ENCODE peak calls at places on chromosomes 13 and 19, in four cellular contexts. Q is PC-9, K is mammary epithelial cell, M is fibroblast of lung. H is an unnamed sample.

GRCh38 chr13:113860051-113860471 is 3.8 kb downstream of the GAS6 start:
- DNase-seq in K (no peak), M (no peak), Q (no peak), H (no peak)

GRCh38 chr13:39506559-39507390 is 96.2 kb downstream of the LHFPL6 start:
- DNase-seq in K (peak; percentile 94), M (peak; percentile 18), Q (no peak), H (no peak)

GRCh38 chr13:20118268-20119140 is 42.3 kb downstream of the GJA3 start:
- DNase-seq in Q (no peak), M (peak; percentile 59), K (no peak), H (peak; percentile 89)

GRCh38 chr13:48108106-48108505 is 13.2 kb upstream of the MED4 start:
- DNase-seq in K (no peak), Q (no peak), M (no peak), H (no peak)

GRCh38 chr19:47107953-47108746 is 5.4 kb downstream of the ZC3H4 start:
- DNase-seq in M (peak; percentile 45), Q (peak; percentile 51), K (peak; percentile 50), H (no peak)

GRCh38 chr13:26600345-26600761 is 42.9 kb downstream of the WASF3 start:
- DNase-seq in M (no peak), K (no peak), Q (no peak), H (peak; percentile 81)

GRCh38 chr19:57815247-57816075 is 748 bp upstream of the ZNF552 start:
- DNase-seq in K (no peak), Q (no peak), M (no peak), H (no peak)

GRCh38 chr13:23876265-23876664 is 12.9 kb downstream of the MIPEP start:
- DNase-seq in K (no peak), Q (no peak), M (peak; percentile 46), H (no peak)

GRCh38 chr13:29922896-29923295 is 72.5 kb upstream of the UBL3 start:
- DNase-seq in M (peak; percentile 51), K (peak; percentile 60), Q (no peak), H (no peak)

GRCh38 chr13:42803563-42804212 is 22.3 kb downstream of the FAM216B start:
- DNase-seq in M (peak; percentile 67), K (no peak), Q (no peak), H (no peak)

GRCh38 chr13:74191036-74191809 is 57.0 kb upstream of the KLF12 start:
- DNase-seq in M (no peak), K (no peak), Q (no peak), H (no peak)

GRCh38 chr19:6425732-6426686 is 1.4 kb upstream of the KHSRP start:
- DNase-seq in K (no peak), Q (no peak), M (no peak), H (peak; percentile 47)

GRCh38 chr13:99421271-99421670 is 80.0 kb upstream of the TM9SF2 start:
- DNase-seq in K (no peak), M (no peak), Q (no peak), H (no peak)
- H2AFZ ChIP-seq in K (no peak overlapping the region), M (no peak overlapping the region), Q (no peak overlapping the region), H (no peak overlapping the region)

DNA sequence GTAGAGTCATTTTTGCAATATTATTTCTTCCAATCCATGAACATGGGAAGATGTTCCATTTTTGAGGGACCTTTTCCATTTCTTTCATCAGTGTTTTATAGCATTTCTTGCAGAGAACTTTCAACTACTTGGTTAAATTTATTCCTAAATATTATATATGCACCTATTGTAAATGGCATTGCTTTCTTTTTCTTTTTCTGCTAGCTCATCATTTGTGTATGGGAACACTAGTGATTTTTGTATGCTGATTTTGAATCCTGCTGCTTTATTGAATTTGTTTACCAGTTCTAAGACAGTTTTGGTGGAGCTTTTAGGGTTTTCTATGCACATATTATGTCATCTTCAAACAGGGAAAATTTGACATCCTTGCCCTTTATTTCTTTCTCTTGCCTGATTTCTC is 7.2 kb upstream of the CYP4F2 start:
- DNase-seq in M (no peak), K (no peak), Q (no peak), H (no peak)
- H3K9me3 ChIP-seq in M (no peaks in the 10 kb centered on the region), K (no peaks in the 10 kb centered on the region), Q (no peaks in the 10 kb centered on the region), H (no peaks in the 10 kb centered on the region)

DNA sequence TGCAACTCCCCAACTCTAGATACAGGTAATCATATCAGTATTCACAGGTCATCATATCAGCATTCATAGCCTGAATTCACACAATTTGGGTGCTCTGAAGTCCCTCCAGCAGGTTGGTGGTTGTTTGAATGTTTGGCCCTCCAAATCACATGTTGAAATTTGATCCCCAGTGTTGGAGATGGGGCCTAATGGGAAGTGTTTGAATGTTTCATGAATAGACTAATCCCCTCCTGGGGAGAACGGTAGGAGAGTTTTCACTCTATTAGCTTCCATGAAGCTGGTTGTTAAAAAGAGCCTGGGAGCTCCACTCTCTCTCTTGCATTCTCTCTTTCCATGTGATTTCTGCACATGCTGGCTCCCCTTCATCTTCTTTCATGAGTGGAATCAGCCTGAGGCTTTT is 288.6 kb upstream of the PCDH9 start:
- DNase-seq in Q (no peak), M (no peak), K (no peak), H (no peak)
- H2AFZ ChIP-seq in Q (no peak overlapping the region), M (no peak overlapping the region), K (no peak overlapping the region), H (no peak overlapping the region)

DNA sequence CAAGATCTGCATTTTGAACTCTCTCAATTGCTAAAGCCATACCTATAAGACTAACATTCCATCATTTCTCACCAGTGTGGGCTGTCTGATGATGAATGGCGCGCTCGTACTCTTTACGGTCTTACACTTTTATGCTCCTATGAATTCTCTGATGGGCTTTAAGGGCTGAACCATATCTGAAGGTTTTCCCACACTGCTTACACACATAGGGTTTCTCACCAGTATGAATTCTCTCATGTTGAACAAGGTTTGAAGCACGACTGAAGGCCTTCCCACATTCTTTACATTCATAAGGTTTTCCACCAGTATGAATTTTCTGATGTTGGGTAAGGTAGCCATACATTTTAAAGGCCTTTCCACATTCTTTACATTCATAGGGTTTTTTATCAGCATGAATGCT is 18.8 kb upstream of the ZNF607 start:
- DNase-seq in M (no peak), K (no peak), Q (no peak), H (no peak)
- H3K9me3 ChIP-seq in M (peaks cover 2% of the 10 kb centered on the region), K (peaks cover 42% of the 10 kb centered on the region), Q (peaks cover 59% of the 10 kb centered on the region), H (peaks cover 23% of the 10 kb centered on the region)

DNA sequence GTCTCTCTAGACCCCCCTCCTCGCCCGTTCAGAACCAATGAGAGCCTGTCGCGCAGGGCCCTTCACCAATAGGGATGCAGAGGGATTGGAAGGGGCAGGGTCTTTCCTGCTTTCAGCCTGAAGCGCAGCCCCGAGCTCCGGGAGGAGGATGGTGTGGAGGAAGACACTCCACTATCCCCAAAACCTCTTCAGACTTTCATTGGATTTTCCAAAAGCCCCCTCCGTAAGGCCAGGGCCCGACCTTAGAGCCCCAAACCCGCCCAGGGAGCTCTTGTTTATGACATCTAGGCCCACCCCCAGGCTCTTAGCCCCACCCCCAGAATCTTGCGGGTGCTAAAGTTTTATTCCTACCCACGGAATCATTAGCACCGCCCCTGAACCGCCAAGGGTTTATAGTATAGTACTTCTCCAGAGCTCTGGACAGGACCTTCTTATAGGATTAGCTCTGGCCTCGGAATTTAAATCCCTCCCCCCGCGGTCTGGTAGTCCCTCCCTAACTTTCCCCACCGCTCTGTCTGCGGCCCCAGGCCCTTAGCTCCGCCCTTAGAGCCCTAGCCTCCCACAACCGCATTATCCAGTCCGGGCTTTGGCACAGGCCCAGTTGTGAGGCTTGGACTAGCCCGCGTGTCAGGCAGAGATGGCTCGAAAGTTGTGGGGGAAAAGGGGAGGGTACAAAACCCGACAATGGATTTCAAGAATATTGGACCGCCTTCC is 6.6 kb upstream of the EML2 start:
- DNase-seq in M (peak; percentile 83), Q (peak; percentile 74), K (peak; percentile 70), H (peak; percentile 100)
- H2AFZ ChIP-seq in M (peak overlapping the region; percentile 20), Q (peak overlapping the region; percentile 29), K (peak overlapping the region; percentile 70), H (peak overlapping the region; percentile 91)

H was measured in osteoblast.